ENCODE peak calls at places on chromosomes 12 and 14, in ten cellular contexts. Z is lower leg skin, F is NB4, B is endothelial cell, M is PC-3, S is astrocyte of the spinal cord, P is AG10803, T is heart left ventricle, O is GM06990, W is coronary artery. G is an unnamed sample.

GRCh38 chr14:74508844-74509428 is 15.4 kb downstream of the ISCA2 start:
- DNase-seq in Z (no peak), F (no peak), B (no peak), M (no peak), S (no peak), P (no peak), T (no peak), O (no peak), W (peak; percentile 65), G (peak; percentile 2)

GRCh38 chr12:44812062-44812461 is 64.1 kb downstream of the NELL2 start:
- DNase-seq in Z (no peak), F (peak; percentile 35), B (no peak), M (peak; percentile 22), S (no peak), P (no peak), T (no peak), O (no peak), W (no peak), G (no peak)

GRCh38 chr12:95607642-95608041 is 56.4 kb upstream of the USP44 start:
- DNase-seq in Z (no peak), F (no peak), B (no peak), M (no peak), S (no peak), P (no peak), T (no peak), O (no peak), W (no peak), G (no peak)

GRCh38 chr12:126389961-126390360 is 1324.7 kb downstream of the AACS start:
- DNase-seq in Z (no peak), F (no peak), B (no peak), M (no peak), S (no peak), P (peak; percentile 22), T (no peak), O (no peak), W (no peak), G (no peak)

GRCh38 chr12:12720052-12720451 is 2.9 kb downstream of the CDKN1B start:
- DNase-seq in Z (no peak), F (no peak), B (no peak), M (peak; percentile 10), S (peak; percentile 17), P (no peak), T (no peak), O (no peak), W (no peak), G (no peak)

GRCh38 chr14:37864861-37865718 is 269.7 kb downstream of the TTC6 start:
- DNase-seq in Z (no peak), F (no peak), B (no peak), M (peak; percentile 62), S (peak; percentile 68), P (peak; percentile 89), T (no peak), O (no peak), W (no peak), G (no peak)

GRCh38 chr12:70919597-70920035 is 922 bp downstream of the PTPRR start:
- DNase-seq in Z (no peak), F (peak; percentile 9), B (peak; percentile 17), M (no peak), S (peak; percentile 2), P (peak; percentile 3), T (no peak), O (no peak), W (no peak), G (no peak)

GRCh38 chr12:88391556-88391955 is 188.7 kb downstream of the KITLG start:
- DNase-seq in Z (no peak), F (no peak), B (no peak), M (peak; percentile 62), S (peak; percentile 92), P (peak; percentile 91), T (no peak), O (peak; percentile 8), W (no peak), G (no peak)

GRCh38 chr12:24496755-24497154 is 452.1 kb downstream of the BCAT1 start:
- DNase-seq in Z (no peak), F (no peak), B (no peak), M (no peak), S (peak; percentile 80), P (peak; percentile 22), T (no peak), O (no peak), W (no peak), G (no peak)

GRCh38 chr14:34081126-34081575 is 130.3 kb upstream of the EGLN3 start:
- DNase-seq in Z (no peak), F (no peak), B (no peak), M (peak; percentile 21), S (peak; percentile 65), P (peak; percentile 40), T (peak; percentile 47), O (no peak), W (peak; percentile 33), G (no peak)

DNA sequence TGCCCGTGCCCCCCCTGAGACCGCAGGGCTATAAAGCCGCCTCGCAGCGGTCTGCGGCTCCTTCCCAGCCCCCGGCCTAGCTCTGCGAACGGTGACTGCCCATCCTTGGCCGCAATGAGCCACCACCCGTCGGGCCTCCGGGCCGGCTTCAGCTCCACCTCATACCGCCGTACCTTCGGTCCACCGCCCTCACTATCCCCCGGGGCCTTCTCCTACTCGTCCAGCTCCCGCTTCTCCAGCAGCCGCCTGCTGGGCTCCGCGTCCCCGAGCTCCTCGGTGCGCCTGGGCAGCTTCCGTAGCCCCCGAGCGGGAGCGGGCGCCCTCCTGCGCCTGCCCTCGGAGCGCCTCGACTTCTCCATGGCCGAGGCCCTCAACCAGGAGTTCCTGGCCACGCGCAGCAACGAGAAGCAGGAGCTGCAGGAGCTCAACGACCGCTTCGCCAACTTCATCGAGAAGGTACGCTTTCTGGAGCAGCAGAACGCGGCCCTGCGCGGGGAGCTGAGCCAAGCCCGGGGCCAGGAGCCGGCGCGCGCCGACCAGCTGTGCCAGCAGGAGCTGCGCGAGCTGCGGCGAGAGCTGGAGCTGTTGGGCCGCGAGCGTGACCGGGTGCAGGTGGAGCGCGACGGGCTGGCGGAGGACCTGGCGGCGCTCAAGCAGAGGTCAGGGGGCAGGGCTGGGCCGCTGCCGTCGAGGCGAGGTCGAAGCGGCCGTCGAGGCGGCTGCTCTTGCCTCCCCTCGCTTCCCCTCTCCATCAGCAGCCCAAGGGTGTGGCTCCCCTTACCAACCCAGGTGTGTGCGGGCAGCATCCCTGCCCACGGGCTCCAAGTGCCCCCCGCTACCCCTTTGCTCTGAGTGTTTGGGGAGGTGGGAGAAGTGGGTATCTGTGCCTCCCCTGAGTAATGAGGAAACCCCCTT is at the start of gene PRPH:
- DNase-seq in Z (no peak), F (peak; percentile 74), B (no peak), M (no peak), S (no peak), P (no peak), T (no peak), O (peak; percentile 28), W (no peak), G (no peak)
- TF ChIP-seq CTCF in Z (no peak), F (peak; percentile 20), B (no peak), M (no peak), S (no peak), P (no peak), T (no peak), O (peak; percentile 4), W (no peak), G (no peak)

GRCh38 chr14:95021588-95021987 is 135.7 kb downstream of the DICER1 start:
- DNase-seq in Z (no peak), F (no peak), B (no peak), M (no peak), S (no peak), P (no peak), T (no peak), O (no peak), W (no peak), G (no peak)
- TF ChIP-seq CTCF in Z (no peak), F (no peak), B (no peak), M (no peak), S (no peak), P (no peak), T (no peak), O (no peak), W (no peak), G (no peak)

DNA sequence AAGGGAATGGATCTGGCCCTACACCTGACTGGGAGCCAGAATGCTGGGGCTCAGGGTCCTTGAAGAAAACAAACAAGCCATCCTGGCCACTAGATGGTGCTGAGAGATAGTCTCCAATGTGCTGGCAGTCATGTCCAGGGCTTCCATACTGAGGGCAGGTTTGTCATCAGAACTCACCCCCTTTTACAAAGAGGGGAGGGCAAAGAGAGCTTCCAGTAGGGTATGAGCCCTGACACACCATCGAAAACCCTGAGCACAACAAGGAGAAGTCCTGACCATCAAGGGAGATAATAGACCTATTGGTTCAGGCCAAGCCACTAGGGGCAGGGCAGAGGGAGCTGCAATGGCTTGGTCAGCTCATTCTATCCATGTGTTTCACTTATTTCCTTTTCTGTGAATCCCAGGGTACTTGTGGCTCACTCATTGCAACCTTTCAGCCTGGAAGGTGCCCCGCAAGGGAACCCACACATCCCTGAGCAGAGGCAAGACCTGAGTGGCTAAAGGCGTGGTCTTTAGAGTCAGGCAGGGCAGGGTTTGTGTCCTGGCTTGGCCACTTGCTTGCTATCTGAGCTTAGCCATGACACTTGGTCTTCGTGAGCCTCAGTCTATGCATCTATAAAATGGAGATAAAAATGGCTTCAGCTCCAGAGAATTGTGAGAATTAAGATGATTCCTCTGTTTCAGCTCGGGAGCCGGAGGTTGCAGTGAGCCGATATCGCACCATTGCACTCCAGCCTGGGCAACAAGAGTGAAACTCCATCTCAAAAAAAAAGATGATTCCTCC is 6.2 kb upstream of the PLEKHH1 start:
- DNase-seq in Z (peak; percentile 79), F (peak; percentile 70), B (peak; percentile 42), M (peak; percentile 63), S (peak; percentile 56), P (peak; percentile 41), T (peak; percentile 13), O (peak; percentile 10), W (no peak), G (no peak)
- TF ChIP-seq CTCF in Z (no peak), F (peak; percentile 60), B (peak; percentile 42), M (peak; percentile 99), S (peak; percentile 80), P (peak; percentile 72), T (peak; percentile 68), O (peak; percentile 75), W (peak; percentile 43), G (no peak)

GRCh38 chr12:23057571-23057970 is 432.6 kb downstream of the ETNK1 start:
- DNase-seq in Z (no peak), F (no peak), B (no peak), M (no peak), S (no peak), P (no peak), T (no peak), O (no peak), W (no peak), G (no peak)

GRCh38 chr12:23060161-23060560 is 435.2 kb downstream of the ETNK1 start:
- DNase-seq in Z (no peak), F (no peak), B (no peak), M (no peak), S (no peak), P (no peak), T (no peak), O (no peak), W (no peak), G (no peak)

GRCh38 chr12:23049180-23049579 is 424.2 kb downstream of the ETNK1 start:
- DNase-seq in Z (no peak), F (peak; percentile 69), B (no peak), M (no peak), S (peak; percentile 15), P (no peak), T (no peak), O (no peak), W (no peak), G (no peak)

GRCh38 chr12:23055004-23055403 is 430.0 kb downstream of the ETNK1 start:
- DNase-seq in Z (no peak), F (peak; percentile 52), B (peak; percentile 58), M (peak; percentile 23), S (peak; percentile 22), P (peak; percentile 5), T (no peak), O (no peak), W (no peak), G (no peak)
- TF ChIP-seq CTCF in Z (no peak), F (peak; percentile 42), B (peak; percentile 26), M (peak; percentile 47), S (peak; percentile 57), P (peak; percentile 55), T (peak; percentile 27), O (peak; percentile 35), W (no peak), G (no peak)

GRCh38 chr14:69059658-69060648 is 80.9 kb upstream of the ACTN1 start:
- DNase-seq in Z (no peak), F (no peak), B (no peak), M (peak; percentile 73), S (peak; percentile 96), P (peak; percentile 91), T (no peak), O (no peak), W (peak; percentile 84), G (no peak)
- TF ChIP-seq CTCF in Z (no peak), F (no peak), B (no peak), M (no peak), S (peak; percentile 3), P (peak; percentile 17), T (peak; percentile 19), O (no peak), W (no peak), G (no peak)